ENCODE peak calls at places on chromosomes 3 and 15, in eight cellular contexts. E is heart right ventricle; C is neuronal stem cell; K is body of pancreas; D is stimulated activated CD4-positive, alpha-beta T cell treated with anti-CD3 and anti-CD28 coated beads, Interleukin-4, amount 100 ng/mL, for 1 hour; N is T47D; H is fibroblast of lung; Z is CD4-positive, alpha-beta T cell. X is an unnamed sample.
A peak's percentile ranks its signal among the peaks of the same experiment; 100 is the strongest.

GRCh38 chr15:47194718-47195117 is 522.6 kb upstream of the SEMA6D start:
- DNase-seq in H (peak; percentile 72), E (no peak), D (no peak), C (no peak), Z (no peak), K (no peak), N (peak; percentile 21), X (no peak)

GRCh38 chr3:13480340-13481318 is 523 bp downstream of the HDAC11 start:
- DNase-seq in Z (peak; percentile 36), E (no peak), N (no peak), H (no peak), C (no peak), K (peak; percentile 92), D (peak; percentile 39), X (no peak)

GRCh38 chr3:17412950-17413530 is 329.4 kb downstream of the TBC1D5 start:
- DNase-seq in Z (no peak), K (peak; percentile 41), H (peak; percentile 69), D (no peak), E (no peak), N (peak; percentile 28), C (peak; percentile 43), X (peak; percentile 3)

GRCh38 chr15:59278120-59278519 is 71.5 kb downstream of the LDHAL6B start:
- DNase-seq in K (no peak), C (no peak), D (no peak), E (no peak), Z (no peak), H (no peak), N (no peak), X (no peak)

GRCh38 chr15:42106278-42106677 is 11.9 kb upstream of the PLA2G4D start:
- DNase-seq in Z (no peak), N (no peak), E (no peak), H (no peak), K (no peak), C (no peak), D (no peak), X (no peak)

GRCh38 chr3:26484140-26484539 is 138.4 kb upstream of the LRRC3B start:
- DNase-seq in C (peak; percentile 2), D (no peak), N (peak; percentile 13), E (no peak), Z (no peak), K (no peak), H (no peak), X (no peak)

GRCh38 chr3:100880845-100881244 is 112.4 kb downstream of the ABI3BP start:
- DNase-seq in Z (no peak), K (no peak), C (no peak), N (no peak), H (peak; percentile 56), D (no peak), E (no peak), X (no peak)

GRCh38 chr3:134017490-134017889 is 12.2 kb downstream of the SLCO2A1 start:
- DNase-seq in N (no peak), C (no peak), H (no peak), E (no peak), Z (no peak), K (no peak), D (no peak), X (no peak)

GRCh38 chr15:72902245-72902928 is 118.8 kb upstream of the ADPGK start:
- DNase-seq in C (no peak), Z (no peak), N (no peak), K (peak; percentile 45), E (peak; percentile 67), H (peak; percentile 85), D (no peak), X (no peak)